ENCODE peak calls at places on chromosomes 13 and 19, in seven cellular contexts. I is OCI-M1; Y is amniotic stem cell; W is stimulated activated CD8-positive, alpha-beta memory T cell treated with anti-CD3 and anti-CD28 coated beads, Interleukin-7, amount 100 ng/mL, for 1 hour; S is activated T-cell treated with anti-CD3 and anti-CD28 coated beads, Interleukin-2, amount 50 U/mL, for 72 hours; J is H54; V is CD8-positive, alpha-beta T cell. H is an unnamed sample.

GRCh38 chr13:111281751-111282311 is 38.6 kb upstream of the TEX29 start:
- DNase-seq in I (no peak), Y (peak; percentile 9), W (no peak), S (no peak), J (no peak), V (no peak), H (no peak)

GRCh38 chr19:15934332-15935078 is at the start of gene CYP4F11:
- DNase-seq in I (no peak), Y (no peak), W (no peak), S (no peak), J (peak; percentile 81), V (no peak), H (no peak)

GRCh38 chr19:17718988-17719711 is at the start of gene MAP1S:
- DNase-seq in I (peak; percentile 75), Y (no peak), W (peak; percentile 32), S (peak; percentile 74), J (peak; percentile 75), V (peak; percentile 49), H (peak; percentile 44)

GRCh38 chr13:40776681-40777165 is 5.7 kb upstream of the MRPS31 start:
- DNase-seq in I (peak; percentile 88), Y (no peak), W (peak; percentile 32), S (peak; percentile 76), J (no peak), V (peak; percentile 46), H (peak; percentile 62)

GRCh38 chr13:46571189-46571901 is 18.4 kb downstream of the LRCH1 start:
- DNase-seq in I (no peak), Y (no peak), W (no peak), S (no peak), J (no peak), V (no peak), H (no peak)

GRCh38 chr13:30396434-30397075 is 25.7 kb upstream of the UBE2L5 start:
- DNase-seq in I (no peak), Y (no peak), W (no peak), S (no peak), J (no peak), V (no peak), H (no peak)

GRCh38 chr19:18086590-18087138 is at the start of gene IL12RB1:
- DNase-seq in I (peak; percentile 74), Y (no peak), W (no peak), S (peak; percentile 70), J (no peak), V (peak; percentile 32), H (peak; percentile 49)

GRCh38 chr13:32033744-32034143 is 2.2 kb downstream of the FRY start:
- DNase-seq in I (no peak), Y (no peak), W (no peak), S (no peak), J (no peak), V (no peak), H (no peak)

GRCh38 chr19:39845621-39846175 is 481 bp downstream of the FBL start:
- DNase-seq in I (peak; percentile 63), Y (no peak), W (no peak), S (no peak), J (peak; percentile 61), V (no peak), H (no peak)

GRCh38 chr19:57269515-57270250 is 10.6 kb upstream of the ZNF460 start:
- DNase-seq in I (no peak), Y (peak; percentile 86), W (no peak), S (no peak), J (peak; percentile 46), V (no peak), H (no peak)

GRCh38 chr19:38644719-38645118 is 2.7 kb upstream of the ACTN4 start:
- DNase-seq in I (no peak), Y (no peak), W (no peak), S (no peak), J (no peak), V (no peak), H (no peak)

GRCh38 chr19:4329858-4330257 is 8.8 kb downstream of the STAP2 start:
- DNase-seq in I (no peak), Y (no peak), W (no peak), S (no peak), J (no peak), V (no peak), H (no peak)

GRCh38 chr19:11208526-11209471 is 11.5 kb upstream of the KANK2 start:
- DNase-seq in I (no peak), Y (no peak), W (no peak), S (no peak), J (no peak), V (no peak), H (no peak)

GRCh38 chr13:24185591-24186232 is 25.2 kb downstream of the SPATA13 start:
- DNase-seq in I (no peak), Y (no peak), W (no peak), S (no peak), J (no peak), V (no peak), H (no peak)

GRCh38 chr19:51086153-51086850 is 3.6 kb upstream of the KLK14 start:
- DNase-seq in I (no peak), Y (no peak), W (no peak), S (no peak), J (no peak), V (no peak), H (no peak)

GRCh38 chr19:30225615-30226463 is 146.3 kb upstream of the ZNF536 start:
- DNase-seq in I (no peak), Y (no peak), W (no peak), S (no peak), J (no peak), V (no peak), H (no peak)

GRCh38 chr19:57190301-57190700 is 999 bp upstream of the ZNF264 start:
- DNase-seq in I (no peak), Y (no peak), W (no peak), S (no peak), J (no peak), V (no peak), H (no peak)

H was measured in activated effector memory CD4-positive, alpha-beta T cell treated with Interleukin-2 at 50 U/mL for 16 hours.